ENCODE peak calls at places on chromosomes 3 and 15, in ten cellular contexts. W, D, R, P, J, V, Y, B, H and Z are unnamed samples.

GRCh38 chr3:98021821-98022220 is 13.3 kb downstream of the GABRR3 start:
- DNase-seq in R (no peak), W (no peak), Y (no peak), D (no peak), B (no peak), J (peak), H (peak), P (no peak), V (no peak), Z (no peak)

GRCh38 chr15:69410290-69410874 is 3.8 kb upstream of the KIF23 start:
- DNase-seq in Y (no peak), W (no peak), H (no peak), D (no peak), J (peak), R (no peak), V (no peak), P (no peak), B (no peak), Z (peak)

GRCh38 chr3:150469031-150469930 is 61.2 kb downstream of the TSC22D2 start:
- DNase-seq in B (peak), P (no peak), Y (no peak), R (no peak), J (peak), D (peak), H (peak), W (no peak), V (no peak), Z (no peak)

GRCh38 chr15:97114900-97115763 is 784.6 kb downstream of the NR2F2 start:
- DNase-seq in Y (no peak), P (no peak), H (no peak), R (no peak), W (no peak), D (no peak), V (no peak), J (no peak), B (no peak), Z (no peak)

GRCh38 chr15:44157679-44158078 is 37.4 kb downstream of the FRMD5 start:
- DNase-seq in W (no peak), P (no peak), D (peak), V (no peak), Y (no peak), J (peak), R (no peak), H (peak), B (no peak), Z (no peak)

GRCh38 chr3:15685927-15686326 is 84.4 kb downstream of the BTD start:
- DNase-seq in Y (no peak), V (no peak), D (no peak), W (no peak), B (no peak), H (no peak), P (no peak), J (no peak), R (no peak), Z (no peak)

GRCh38 chr15:75695206-75695605 is 17.4 kb downstream of the CSPG4 start:
- DNase-seq in D (no peak), B (no peak), V (no peak), P (no peak), H (no peak), J (no peak), R (no peak), W (no peak), Y (no peak), Z (peak)

GRCh38 chr3:114846779-114847178 is 300.3 kb downstream of the ZBTB20 start:
- DNase-seq in Y (no peak), H (no peak), R (no peak), D (no peak), J (peak), B (no peak), P (no peak), W (no peak), V (no peak), Z (no peak)

GRCh38 chr15:91456251-91456718 is 356.2 kb downstream of the SV2B start:
- DNase-seq in Y (no peak), H (no peak), J (peak), R (no peak), B (no peak), P (no peak), D (peak), V (no peak), W (no peak), Z (peak)

GRCh38 chr3:30012941-30013543 is 593.4 kb upstream of the TGFBR2 start:
- DNase-seq in D (peak), B (peak), P (no peak), W (peak), H (peak), J (peak), Y (peak), R (peak), V (no peak), Z (peak)

GRCh38 chr15:96870510-96871039 is 540.1 kb downstream of the NR2F2 start:
- DNase-seq in B (no peak), J (no peak), W (no peak), Y (no peak), H (no peak), R (no peak), D (no peak), P (no peak), V (no peak), Z (no peak)

GRCh38 chr15:57153140-57153539 is 223.2 kb upstream of the CGNL1 start:
- DNase-seq in J (no peak), H (no peak), R (no peak), B (no peak), P (no peak), Y (no peak), D (peak), W (no peak), V (no peak), Z (no peak)

GRCh38 chr15:101128191-101128590 is 123.7 kb downstream of the CHSY1 start:
- DNase-seq in R (no peak), P (no peak), J (peak), D (peak), H (peak), V (no peak), Y (no peak), W (no peak), B (no peak), Z (no peak)

GRCh38 chr15:99651023-99651807 is 82.0 kb downstream of the LYSMD4 start:
- DNase-seq in Y (no peak), H (no peak), W (no peak), R (no peak), D (no peak), J (peak), B (no peak), P (no peak), V (no peak), Z (no peak)

GRCh38 chr3:99602183-99602582 is 36.2 kb upstream of the COL8A1 start:
- DNase-seq in D (no peak), H (no peak), J (no peak), B (no peak), Y (no peak), R (no peak), W (no peak), V (no peak), P (no peak), Z (no peak)

GRCh38 chr3:134471521-134472193 is 14.1 kb downstream of the ANAPC13 start:
- DNase-seq in W (no peak), J (peak), P (no peak), Y (no peak), V (no peak), D (no peak), B (no peak), R (no peak), H (no peak), Z (no peak)

GRCh38 chr15:57500256-57500655 is 91.4 kb upstream of the MYZAP start:
- DNase-seq in B (no peak), J (no peak), Y (no peak), H (no peak), D (no peak), P (no peak), V (no peak), R (no peak), W (no peak), Z (no peak)

GRCh38 chr3:124413989-124414598 is 316.2 kb upstream of the UMPS start:
- DNase-seq in D (no peak), V (no peak), Y (no peak), B (peak), J (no peak), P (no peak), R (no peak), W (no peak), H (no peak), Z (no peak)

GRCh38 chr3:37819591-37819990 is 42.1 kb upstream of the CTDSPL start:
- DNase-seq in W (no peak), Y (no peak), R (no peak), P (no peak), B (no peak), J (no peak), H (no peak), V (no peak), D (no peak), Z (no peak)

GRCh38 chr15:63019539-63020109 is 22.9 kb upstream of the TPM1 start:
- DNase-seq in J (peak), P (no peak), Y (no peak), D (no peak), R (no peak), B (no peak), W (no peak), V (no peak), H (no peak), Z (no peak)

GRCh38 chr15:68345481-68345880 is 67.9 kb downstream of the FEM1B start:
- DNase-seq in W (no peak), H (no peak), Y (no peak), R (no peak), P (no peak), D (no peak), V (no peak), B (no peak), J (no peak), Z (no peak)

GRCh38 chr3:183988216-183988790 is 29.4 kb downstream of the ABCC5 start:
- DNase-seq in Y (no peak), R (no peak), V (no peak), H (no peak), D (no peak), B (no peak), P (no peak), W (no peak), J (peak), Z (no peak)

GRCh38 chr3:142853270-142854163 is 35.4 kb downstream of the PCOLCE2 start:
- DNase-seq in H (no peak), B (no peak), D (peak), Y (no peak), P (no peak), V (no peak), R (no peak), J (peak), W (no peak), Z (no peak)

GRCh38 chr3:23647706-23648258 is 158.0 kb upstream of the UBE2E1 start:
- DNase-seq in V (no peak), D (no peak), W (no peak), P (no peak), J (no peak), Y (no peak), H (no peak), R (no peak), B (no peak), Z (no peak)

GRCh38 chr15:70762469-70763119 is 764 bp downstream of the UACA start:
- DNase-seq in D (no peak), R (peak), W (no peak), J (peak), V (no peak), Y (peak), P (no peak), B (peak), H (peak), Z (no peak)

GRCh38 chr3:123535580-123535979 is 49.3 kb downstream of the HACD2 start:
- DNase-seq in D (no peak), P (no peak), R (no peak), J (peak), H (no peak), V (no peak), Y (no peak), W (no peak), B (no peak), Z (no peak)

GRCh38 chr3:130686833-130687232 is 59.8 kb downstream of the PIK3R4 start:
- DNase-seq in Y (no peak), V (no peak), W (no peak), J (no peak), H (no peak), D (no peak), P (no peak), R (no peak), B (no peak), Z (no peak)

GRCh38 chr3:71415708-71416108 is 167.8 kb downstream of the FOXP1 start:
- DNase-seq in J (no peak), D (no peak), P (no peak), H (no peak), Y (no peak), R (no peak), V (no peak), B (no peak), W (no peak), Z (no peak)

GRCh38 chr15:85941186-85941855 is 138.3 kb upstream of the AGBL1 start:
- DNase-seq in R (no peak), J (no peak), V (no peak), P (no peak), Y (no peak), B (no peak), D (no peak), W (no peak), H (no peak), Z (no peak)

GRCh38 chr15:41969851-41970431 is 2.4 kb downstream of the EHD4 start:
- DNase-seq in P (no peak), H (no peak), D (no peak), Y (peak), B (peak), R (no peak), J (peak), W (peak), V (peak), Z (no peak)

GRCh38 chr3:127674793-127675189 is 2.0 kb downstream of the ABTB1 start:
- DNase-seq in P (no peak), W (no peak), V (no peak), J (no peak), D (no peak), Y (no peak), R (peak), H (no peak), B (no peak), Z (no peak)

GRCh38 chr3:88150771-88151170 is 1.0 kb downstream of the C3orf38 start:
- DNase-seq in P (no peak), Y (no peak), B (no peak), W (no peak), J (no peak), V (no peak), D (no peak), R (no peak), H (no peak), Z (no peak)

GRCh38 chr3:107235923-107236315 is 141.3 kb upstream of the CCDC54 start:
- DNase-seq in V (no peak), Y (no peak), W (peak), H (peak), J (peak), R (no peak), D (peak), B (peak), P (no peak), Z (peak)

GRCh38 chr15:40769310-40770146 is at the start of gene C15orf62:
- DNase-seq in W (peak), D (no peak), P (no peak), Y (peak), V (no peak), B (peak), R (peak), J (no peak), H (no peak), Z (peak)

GRCh38 chr3:49454457-49454856 is 15.6 kb upstream of the DAG1 start:
- DNase-seq in R (no peak), H (no peak), J (no peak), Y (no peak), B (no peak), P (no peak), V (no peak), D (no peak), W (no peak), Z (no peak)